ENCODE peak calls at places on chromosomes 11 and 22, in seven cellular contexts. G, E, X, A, O, B and R are unnamed samples.

GRCh38 chr11:72378704-72379383 is 55.5 kb downstream of the CLPB start:
- DNase-seq in G (no peak), E (no peak), X (no peak), A (no peak), O (no peak), B (no peak), R (no peak)

GRCh38 chr11:46414899-46415298 is 23.3 kb upstream of the CHRM4 start:
- DNase-seq in G (no peak), E (no peak), X (no peak), A (no peak), O (no peak), B (no peak), R (no peak)

GRCh38 chr11:119363874-119364590 is 17.5 kb downstream of the USP2 start:
- DNase-seq in G (no peak), E (peak; percentile 83), X (peak; percentile 97), A (peak; percentile 95), O (peak; percentile 74), B (no peak), R (peak; percentile 63)

GRCh38 chr22:38924197-38924952 is 33.0 kb upstream of the APOBEC3A start:
- DNase-seq in G (no peak), E (no peak), X (no peak), A (no peak), O (no peak), B (peak; percentile 97), R (no peak)

GRCh38 chr22:36610567-36610966 is 81.6 kb upstream of the EIF3D start:
- DNase-seq in G (no peak), E (no peak), X (no peak), A (no peak), O (no peak), B (no peak), R (no peak)

GRCh38 chr11:17145972-17146371 is 61.8 kb downstream of the PIK3C2A start:
- DNase-seq in G (no peak), E (no peak), X (no peak), A (no peak), O (no peak), B (no peak), R (no peak)

GRCh38 chr11:10990637-10991036 is 132.8 kb upstream of the ZBED5 start:
- DNase-seq in G (no peak), E (no peak), X (no peak), A (no peak), O (no peak), B (no peak), R (no peak)

GRCh38 chr22:31825513-31825912 is 71.7 kb downstream of the DEPDC5 start:
- DNase-seq in G (no peak), E (no peak), X (no peak), A (no peak), O (no peak), B (no peak), R (no peak)

GRCh38 chr22:26852176-26852575 is 194.8 kb downstream of the MIAT start:
- DNase-seq in G (no peak), E (peak; percentile 91), X (no peak), A (peak; percentile 39), O (no peak), B (no peak), R (no peak)

GRCh38 chr11:6251120-6251733 is 8.4 kb upstream of the CCKBR start:
- DNase-seq in G (no peak), E (peak; percentile 90), X (peak; percentile 79), A (peak; percentile 76), O (peak; percentile 56), B (peak; percentile 59), R (peak; percentile 31)

GRCh38 chr22:39723899-39724351 is 153.4 kb downstream of the CACNA1I start:
- DNase-seq in G (no peak), E (no peak), X (no peak), A (peak; percentile 69), O (no peak), B (peak; percentile 6), R (peak; percentile 5)

GRCh38 chr11:57641426-57641825 is 8.3 kb downstream of the YPEL4 start:
- DNase-seq in G (no peak), E (no peak), X (peak; percentile 54), A (peak; percentile 53), O (no peak), B (peak; percentile 47), R (no peak)

GRCh38 chr11:130831506-130832385 is 84.5 kb downstream of the SNX19 start:
- DNase-seq in G (no peak), E (no peak), X (peak; percentile 41), A (no peak), O (no peak), B (no peak), R (no peak)

GRCh38 chr11:35617687-35618496 is at the start of gene FJX1:
- DNase-seq in G (no peak), E (peak; percentile 86), X (peak; percentile 96), A (peak; percentile 79), O (peak; percentile 70), B (peak; percentile 17), R (peak; percentile 72)

GRCh38 chr11:11253487-11253886 is 99.6 kb downstream of the CSNK2A3 start:
- DNase-seq in G (no peak), E (no peak), X (no peak), A (no peak), O (no peak), B (no peak), R (no peak)

GRCh38 chr22:48563118-48563965 is 1264.3 kb downstream of the BRD1 start:
- DNase-seq in G (no peak), E (no peak), X (no peak), A (no peak), O (no peak), B (no peak), R (no peak)

GRCh38 chr11:44775366-44776356 is 48.9 kb downstream of the TSPAN18 start:
- DNase-seq in G (no peak), E (peak; percentile 86), X (peak; percentile 69), A (peak; percentile 87), O (peak; percentile 50), B (peak; percentile 39), R (peak; percentile 44)

DNA sequence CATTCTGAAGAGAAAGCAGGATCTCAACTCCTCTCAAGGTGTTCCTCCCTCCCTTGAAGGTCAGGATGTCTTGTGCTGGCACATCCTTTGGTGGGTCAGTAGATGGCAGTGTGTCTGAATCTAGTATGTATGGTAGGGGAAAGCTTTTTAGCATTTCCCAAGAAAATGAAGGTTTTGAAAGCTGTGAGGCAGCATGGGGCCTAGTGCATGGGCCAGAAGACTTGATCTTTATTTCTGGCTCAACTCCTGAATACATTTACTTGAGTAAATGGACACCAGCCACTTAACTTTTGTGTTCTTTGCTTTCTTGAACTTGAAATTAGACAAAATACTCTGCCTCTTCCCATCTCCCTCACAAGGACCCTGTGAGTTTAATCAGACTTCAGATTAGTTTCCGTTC is 289.0 kb downstream of the CASP12 start:
- DNase-seq in G (no peak), E (no peak), X (peak; percentile 53), A (no peak), O (no peak), B (peak; percentile 24), R (peak; percentile 6)
- TF ChIP-seq TAF1 in G (no peak), E (no peak), X (no peak), A (no peak), O (no peak), B (no peak), R (no peak)

GRCh38 chr11:73395297-73396208 is 19.4 kb downstream of the RELT start:
- DNase-seq in G (no peak), E (no peak), X (no peak), A (no peak), O (no peak), B (no peak), R (no peak)

GRCh38 chr11:73396251-73396930 is 20.2 kb downstream of the RELT start:
- DNase-seq in G (no peak), E (no peak), X (no peak), A (no peak), O (no peak), B (no peak), R (no peak)

GRCh38 chr11:73398132-73398526 is 21.9 kb downstream of the RELT start:
- DNase-seq in G (no peak), E (no peak), X (no peak), A (no peak), O (no peak), B (no peak), R (no peak)

GRCh38 chr11:73397468-73398131 is 21.4 kb downstream of the RELT start:
- DNase-seq in G (no peak), E (no peak), X (no peak), A (no peak), O (no peak), B (no peak), R (no peak)

GRCh38 chr11:73396985-73397384 is 20.8 kb downstream of the RELT start:
- DNase-seq in G (no peak), E (no peak), X (no peak), A (no peak), O (no peak), B (no peak), R (no peak)
- TF ChIP-seq POLR2AphosphoS5 in G (no peak), E (no peak), X (no peak), A (no peak), O (no peak), B (no peak), R (no peak)

GRCh38 chr22:46906326-46907045 is 144.0 kb downstream of the TBC1D22A start:
- DNase-seq in G (no peak), E (peak; percentile 35), X (no peak), A (no peak), O (no peak), B (no peak), R (no peak)

GRCh38 chr22:46902998-46903916 is 140.8 kb downstream of the TBC1D22A start:
- DNase-seq in G (no peak), E (peak; percentile 69), X (no peak), A (no peak), O (no peak), B (no peak), R (no peak)

GRCh38 chr22:46907578-46908215 is 145.2 kb downstream of the TBC1D22A start:
- DNase-seq in G (no peak), E (peak; percentile 43), X (no peak), A (no peak), O (no peak), B (no peak), R (no peak)

GRCh38 chr22:46905415-46905814 is 143.0 kb downstream of the TBC1D22A start:
- DNase-seq in G (no peak), E (peak; percentile 35), X (no peak), A (no peak), O (no peak), B (no peak), R (no peak)

DNA sequence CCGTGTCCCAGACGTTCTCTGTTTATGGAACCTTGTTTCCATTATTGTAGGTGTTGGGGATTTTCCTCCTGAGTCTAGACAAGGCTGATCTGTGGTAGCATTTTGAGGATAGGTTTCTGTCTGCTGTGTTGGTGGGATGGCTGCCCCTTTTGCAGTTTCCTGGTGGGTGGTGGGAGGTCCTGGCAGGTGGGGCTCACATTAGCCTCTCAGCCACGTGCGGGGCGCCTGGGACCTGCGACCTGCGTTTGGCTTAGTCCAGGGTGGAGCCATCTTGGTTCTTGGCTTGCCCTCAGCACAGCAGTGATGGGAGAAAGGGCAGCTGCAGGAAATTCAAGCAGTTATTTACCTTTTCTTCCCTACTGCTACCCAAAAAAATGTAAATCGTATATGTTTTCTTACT is 143.4 kb downstream of the TBC1D22A start:
- DNase-seq in G (no peak), E (no peak), X (no peak), A (no peak), O (no peak), B (no peak), R (no peak)
- TF ChIP-seq TAF1 in G (no peak), E (no peak), X (no peak), A (no peak), O (no peak), B (no peak), R (no peak)

DNA sequence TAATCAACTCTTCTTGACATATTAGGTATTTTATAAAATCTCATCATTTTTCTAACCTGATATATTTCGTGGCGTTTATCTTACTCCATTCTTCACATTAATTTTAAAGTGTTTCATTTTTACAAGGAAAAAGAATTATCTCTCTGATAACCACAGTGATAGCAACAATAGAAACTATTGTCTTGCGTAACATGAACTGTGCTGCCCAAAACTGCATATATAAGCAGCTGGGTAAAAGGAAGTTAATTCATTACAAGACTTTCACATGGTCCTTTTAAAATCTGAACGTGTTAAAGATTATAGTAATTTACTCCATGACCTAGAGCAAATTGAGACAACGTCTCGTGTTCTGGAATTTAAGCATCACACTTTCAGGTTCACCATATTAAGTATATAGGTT is 210.4 kb upstream of the GRIA4 start:
- DNase-seq in G (no peak), E (no peak), X (no peak), A (no peak), O (no peak), B (no peak), R (no peak)
- TF ChIP-seq POLR2AphosphoS5 in G (no peak), E (no peak), X (no peak), A (no peak), O (no peak), B (no peak), R (no peak)